ENCODE peak calls at places on chromosomes 5 and 9, in eight cellular contexts. I is mucosa of gallbladder; R is osteocyte; L is ACHN; Y is GM04504; V is mesenteric fat pad; Q is GM19239; Z is effector memory CD4-positive, alpha-beta T cell. H is an unnamed sample.

GRCh38 chr5:109788596-109788995 is 98.9 kb downstream of the MAN2A1 start:
- DNase-seq in R (no peak), Q (no peak), I (no peak), L (no peak), V (no peak), Z (no peak), Y (no peak), H (no peak)

GRCh38 chr9:109966643-109967368 is 186.8 kb downstream of the PALM2AKAP2 start:
- DNase-seq in Z (no peak), R (no peak), V (no peak), Q (peak), Y (no peak), L (no peak), I (no peak), H (no peak)

GRCh38 chr9:34650816-34651215 is 1.2 kb upstream of the IL11RA start:
- DNase-seq in I (no peak), Q (no peak), V (no peak), Y (no peak), L (no peak), R (no peak), Z (no peak), H (no peak)

GRCh38 chr5:127959152-127959764 is 124.3 kb upstream of the SLC12A2 start:
- DNase-seq in V (no peak), I (peak), Y (peak), R (no peak), Z (no peak), Q (no peak), L (peak), H (peak)

GRCh38 chr5:131810510-131811249 is 13.9 kb upstream of the FNIP1 start:
- DNase-seq in Z (no peak), I (no peak), R (no peak), L (peak), V (no peak), Q (no peak), Y (no peak), H (no peak)

GRCh38 chr9:96784021-96784420 is 6.1 kb upstream of the ZNF510 start:
- DNase-seq in L (no peak), R (no peak), Z (no peak), I (no peak), Q (no peak), V (no peak), Y (no peak), H (no peak)

GRCh38 chr9:77956555-77956954 is 75.1 kb downstream of the GNAQ start:
- DNase-seq in Y (no peak), V (no peak), I (no peak), Q (no peak), R (no peak), L (no peak), Z (no peak), H (no peak)

GRCh38 chr9:121545875-121546423 is 46.3 kb upstream of the GGTA1 start:
- DNase-seq in L (peak), I (peak), Q (peak), Z (peak), Y (peak), V (peak), R (peak), H (peak)

GRCh38 chr9:125540497-125540896 is 166.5 kb downstream of the MAPKAP1 start:
- DNase-seq in V (no peak), I (no peak), Z (no peak), Y (no peak), L (peak), R (no peak), Q (no peak), H (no peak)

GRCh38 chr5:139908749-139909148 is 113.1 kb downstream of the PSD2 start:
- DNase-seq in Z (no peak), I (no peak), R (no peak), V (no peak), Q (no peak), Y (peak), L (no peak), H (peak)

GRCh38 chr5:131000289-131000688 is 164.8 kb downstream of the HINT1 start:
- DNase-seq in R (no peak), I (no peak), V (no peak), L (no peak), Y (no peak), Q (no peak), Z (no peak), H (no peak)

GRCh38 chr5:170420809-170421412 is 31.7 kb upstream of the KCNMB1 start:
- DNase-seq in I (peak), L (peak), Y (peak), V (no peak), Q (peak), R (no peak), Z (peak), H (peak)

GRCh38 chr5:158514353-158514960 is 585.3 kb downstream of the EBF1 start:
- DNase-seq in I (no peak), Z (no peak), R (no peak), Q (no peak), Y (peak), V (no peak), L (no peak), H (no peak)

GRCh38 chr5:103744159-103744558 is 181.6 kb upstream of the NUDT12 start:
- DNase-seq in R (no peak), L (no peak), Q (no peak), Z (no peak), V (no peak), I (no peak), Y (peak), H (no peak)

GRCh38 chr5:145129797-145130196 is 705.3 kb downstream of the PRELID2 start:
- DNase-seq in L (no peak), I (no peak), Y (no peak), Q (no peak), V (no peak), Z (no peak), R (no peak), H (no peak)

GRCh38 chr9:135879237-135879601 is 28.1 kb downstream of the CAMSAP1 start:
- DNase-seq in R (no peak), Y (no peak), V (no peak), I (no peak), Q (no peak), L (no peak), Z (no peak), H (no peak)

GRCh38 chr9:74876611-74877010 is 11.1 kb downstream of the TRPM6 start:
- DNase-seq in Y (no peak), Q (no peak), V (no peak), R (no peak), Z (no peak), L (no peak), I (no peak), H (no peak)

GRCh38 chr9:37953775-37954437 is 50.0 kb upstream of the SLC25A51 start:
- DNase-seq in Z (no peak), L (peak), Y (peak), Q (peak), R (no peak), V (no peak), I (peak), H (peak)

GRCh38 chr5:160565376-160565775 is 143.7 kb downstream of the PTTG1 start:
- DNase-seq in L (peak), V (no peak), Y (no peak), Z (no peak), Q (no peak), R (no peak), I (no peak), H (no peak)

GRCh38 chr5:173720341-173721258 is 104.2 kb upstream of the BOD1 start:
- DNase-seq in Y (no peak), L (no peak), Q (no peak), I (no peak), R (no peak), V (no peak), Z (no peak), H (no peak)

GRCh38 chr5:157648275-157648990 is 3.8 kb downstream of the SOX30 start:
- DNase-seq in I (no peak), L (no peak), Q (no peak), Y (no peak), V (no peak), R (no peak), Z (no peak), H (no peak)